ENCODE peak calls at places on chromosomes 7 and 10, in ten cellular contexts. M is fibroblast of gingiva; U is NCI-H774; P is stimulated activated CD8-positive, alpha-beta memory T cell treated with anti-CD3 and anti-CD28 coated beads, Interleukin-4, amount 100 ng/mL, for 48 hours; F is activated T-cell treated with anti-CD3 and anti-CD28 coated beads, Interleukin-2, amount 50 U/mL, for 48 hours; S is activated CD4-positive, alpha-beta T cell treated with anti-CD3 and anti-CD28 coated beads, Interleukin-2, amount 50 U/mL, for 48 hours; Z is lower lobe of right lung; Q is A549; L is frontal cortex; D is stimulated activated naive CD8-positive, alpha-beta T cell treated with anti-CD3 and anti-CD28 coated beads, Interleukin-15, Interleukin-2, amounts not matched to agents 100 U/mL and 50 U/mL, for 24 hours. R is an unnamed sample.

GRCh38 chr7:151248191-151249033 is at the start of gene SMARCD3:
- DNase-seq in F (peak), Z (peak), M (peak), D (no peak), Q (peak), L (peak), P (no peak), U (no peak), S (peak), R (peak)

GRCh38 chr10:102726274-102726673 is 11.8 kb downstream of the SFXN2 start:
- DNase-seq in P (no peak), S (no peak), L (no peak), U (no peak), M (peak), Z (no peak), F (no peak), Q (no peak), D (no peak), R (no peak)

GRCh38 chr7:134533288-134533771 is 6.0 kb downstream of the AKR1B10 start:
- DNase-seq in F (no peak), D (no peak), Q (no peak), S (no peak), M (peak), L (no peak), Z (no peak), P (no peak), U (no peak), R (no peak)

GRCh38 chr7:91194841-91195240 is 69.4 kb upstream of the FZD1 start:
- DNase-seq in P (no peak), D (no peak), Q (no peak), Z (no peak), F (no peak), S (no peak), L (no peak), M (no peak), U (no peak), R (no peak)

GRCh38 chr10:117596666-117597065 is 54.1 kb downstream of the EMX2 start:
- DNase-seq in P (no peak), M (no peak), Q (no peak), S (no peak), F (no peak), U (no peak), L (no peak), D (no peak), Z (no peak), R (no peak)

GRCh38 chr10:70503776-70504175 is 25.2 kb downstream of the PALD1 start:
- DNase-seq in Q (no peak), Z (no peak), D (no peak), F (no peak), M (no peak), L (no peak), U (no peak), S (no peak), P (no peak), R (no peak)

GRCh38 chr10:88555190-88555894 is 27.8 kb downstream of the RNLS start:
- DNase-seq in S (no peak), M (no peak), D (no peak), F (no peak), Q (no peak), U (no peak), P (no peak), Z (no peak), L (no peak), R (no peak)

GRCh38 chr7:34900891-34901493 is 136.3 kb downstream of the DPY19L1 start:
- DNase-seq in D (no peak), S (no peak), F (no peak), Q (peak), U (no peak), L (no peak), P (no peak), Z (no peak), M (no peak), R (no peak)

GRCh38 chr7:97770845-97771244 is 39.0 kb downstream of the TAC1 start:
- DNase-seq in U (no peak), P (no peak), D (no peak), M (no peak), F (no peak), S (no peak), L (no peak), Q (peak), Z (no peak), R (peak)

GRCh38 chr7:31516680-31517079 is 2.8 kb downstream of the ITPRID1 start:
- DNase-seq in D (no peak), S (no peak), Q (no peak), F (no peak), U (no peak), M (no peak), P (no peak), L (no peak), Z (no peak), R (no peak)

GRCh38 chr10:125034671-125035070 is 92.7 kb downstream of the ZRANB1 start:
- DNase-seq in Q (no peak), L (no peak), P (no peak), S (no peak), Z (peak), M (peak), F (no peak), U (no peak), D (no peak), R (no peak)